ENCODE peak calls at places on chromosome 5, in eight cellular contexts. One of them, this sample, is unnamed.

GRCh38 chr5:83551826-83552225 is 80.3 kb downstream of the VCAN start:
- DNase-seq in HCT116: no peak
- DNase-seq in H1: no peak
- DNase-seq in A549: no peak
- DNase-seq in SK-N-SH: no peak
- DNase-seq in IMR-90: peak; percentile 92
- DNase-seq in HepG2: no peak
- DNase-seq in K562: no peak
- DNase-seq in this sample: no peak

GRCh38 chr5:103497782-103498181 is 64.8 kb downstream of the NUDT12 start:
- DNase-seq in HCT116: no peak
- DNase-seq in H1: no peak
- DNase-seq in A549: no peak
- DNase-seq in SK-N-SH: no peak
- DNase-seq in IMR-90: no peak
- DNase-seq in HepG2: no peak
- DNase-seq in K562: no peak
- DNase-seq in this sample: no peak

GRCh38 chr5:172150514-172151425 is 37.3 kb downstream of the STK10 start:
- DNase-seq in HCT116: no peak
- DNase-seq in H1: no peak
- DNase-seq in A549: no peak
- DNase-seq in SK-N-SH: no peak
- DNase-seq in IMR-90: peak; percentile 24
- DNase-seq in HepG2: no peak
- DNase-seq in K562: peak; percentile 54
- DNase-seq in this sample: no peak

GRCh38 chr5:128062172-128062746 is 21.3 kb upstream of the SLC12A2 start:
- DNase-seq in HCT116: no peak
- DNase-seq in H1: no peak
- DNase-seq in A549: no peak
- DNase-seq in SK-N-SH: no peak
- DNase-seq in IMR-90: peak; percentile 80
- DNase-seq in HepG2: no peak
- DNase-seq in K562: no peak
- DNase-seq in this sample: no peak

GRCh38 chr5:14365831-14366435 is 215.7 kb upstream of the OTULINL start:
- DNase-seq in HCT116: no peak
- DNase-seq in H1: no peak
- DNase-seq in A549: no peak
- DNase-seq in SK-N-SH: no peak
- DNase-seq in IMR-90: no peak
- DNase-seq in HepG2: no peak
- DNase-seq in K562: no peak
- DNase-seq in this sample: no peak

GRCh38 chr5:66596791-66597757 is 881 bp downstream of the MAST4 start:
- DNase-seq in HCT116: no peak
- DNase-seq in H1: no peak
- DNase-seq in A549: peak; percentile 23
- DNase-seq in SK-N-SH: peak; percentile 69
- DNase-seq in IMR-90: no peak
- DNase-seq in HepG2: no peak
- DNase-seq in K562: peak; percentile 2
- DNase-seq in this sample: no peak

GRCh38 chr5:14242871-14243383 is 99.8 kb downstream of the TRIO start:
- DNase-seq in HCT116: no peak
- DNase-seq in H1: no peak
- DNase-seq in A549: no peak
- DNase-seq in SK-N-SH: no peak
- DNase-seq in IMR-90: no peak
- DNase-seq in HepG2: no peak
- DNase-seq in K562: no peak
- DNase-seq in this sample: no peak

GRCh38 chr5:90170231-90170630 is 239.3 kb downstream of the CETN3 start:
- DNase-seq in HCT116: no peak
- DNase-seq in H1: no peak
- DNase-seq in A549: no peak
- DNase-seq in SK-N-SH: peak; percentile 37
- DNase-seq in IMR-90: no peak
- DNase-seq in HepG2: no peak
- DNase-seq in K562: no peak
- DNase-seq in this sample: no peak

GRCh38 chr5:153584131-153584530 is 93.7 kb downstream of the GRIA1 start:
- DNase-seq in HCT116: no peak
- DNase-seq in H1: no peak
- DNase-seq in A549: no peak
- DNase-seq in SK-N-SH: no peak
- DNase-seq in IMR-90: no peak
- DNase-seq in HepG2: no peak
- DNase-seq in K562: no peak
- DNase-seq in this sample: no peak

GRCh38 chr5:103414598-103414997 is 148.0 kb downstream of the NUDT12 start:
- DNase-seq in HCT116: no peak
- DNase-seq in H1: no peak
- DNase-seq in A549: no peak
- DNase-seq in SK-N-SH: no peak
- DNase-seq in IMR-90: no peak
- DNase-seq in HepG2: peak; percentile 16
- DNase-seq in K562: no peak
- DNase-seq in this sample: no peak

DNA sequence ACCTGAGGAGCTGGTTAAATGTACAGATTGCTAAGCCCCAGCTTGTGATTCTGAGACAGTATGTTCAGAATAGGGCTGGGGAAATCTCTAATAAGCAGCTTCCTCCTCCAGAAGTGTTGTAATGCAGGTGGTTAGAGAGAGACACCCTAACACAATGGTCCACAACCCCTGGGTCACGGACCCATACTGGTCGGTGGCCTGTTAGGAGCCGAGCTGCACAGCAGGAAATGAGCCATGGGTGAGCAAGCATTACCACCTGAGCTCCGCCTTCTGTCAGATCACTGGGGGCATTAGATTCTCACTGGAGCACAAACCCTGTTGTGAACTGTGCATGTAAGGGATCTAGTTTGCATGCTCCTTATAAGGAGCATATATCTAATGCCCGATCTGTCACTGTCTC is 61.8 kb downstream of the SLC36A1 start:
- DNase-seq in HCT116: no peak
- DNase-seq in H1: no peak
- DNase-seq in A549: no peak
- DNase-seq in SK-N-SH: no peak
- DNase-seq in IMR-90: no peak
- DNase-seq in HepG2: no peak
- DNase-seq in K562: no peak
- DNase-seq in this sample: no peak
- TF ChIP-seq RAD21 in HCT116: no peak
- TF ChIP-seq RAD21 in H1: no peak
- TF ChIP-seq RAD21 in A549: no peak
- TF ChIP-seq RAD21 in SK-N-SH: no peak
- TF ChIP-seq RAD21 in IMR-90: no peak
- TF ChIP-seq RAD21 in HepG2: no peak
- TF ChIP-seq RAD21 in K562: no peak
- TF ChIP-seq RAD21 in this sample: no peak

GRCh38 chr5:168295574-168296201 is 4.2 kb downstream of the WWC1 start:
- DNase-seq in HCT116: no peak
- DNase-seq in H1: peak; percentile 67
- DNase-seq in A549: peak; percentile 68
- DNase-seq in SK-N-SH: peak; percentile 41
- DNase-seq in IMR-90: peak; percentile 82
- DNase-seq in HepG2: no peak
- DNase-seq in K562: no peak
- DNase-seq in this sample: no peak

GRCh38 chr5:168292783-168293696 is 1.6 kb downstream of the WWC1 start:
- DNase-seq in HCT116: no peak
- DNase-seq in H1: no peak
- DNase-seq in A549: no peak
- DNase-seq in SK-N-SH: peak; percentile 40
- DNase-seq in IMR-90: no peak
- DNase-seq in HepG2: no peak
- DNase-seq in K562: no peak
- DNase-seq in this sample: no peak

GRCh38 chr5:168299372-168299771 is 7.9 kb downstream of the WWC1 start:
- DNase-seq in HCT116: no peak
- DNase-seq in H1: no peak
- DNase-seq in A549: no peak
- DNase-seq in SK-N-SH: no peak
- DNase-seq in IMR-90: no peak
- DNase-seq in HepG2: no peak
- DNase-seq in K562: no peak
- DNase-seq in this sample: no peak

GRCh38 chr5:168298949-168299348 is 7.5 kb downstream of the WWC1 start:
- DNase-seq in HCT116: no peak
- DNase-seq in H1: no peak
- DNase-seq in A549: no peak
- DNase-seq in SK-N-SH: no peak
- DNase-seq in IMR-90: no peak
- DNase-seq in HepG2: no peak
- DNase-seq in K562: no peak
- DNase-seq in this sample: no peak

DNA sequence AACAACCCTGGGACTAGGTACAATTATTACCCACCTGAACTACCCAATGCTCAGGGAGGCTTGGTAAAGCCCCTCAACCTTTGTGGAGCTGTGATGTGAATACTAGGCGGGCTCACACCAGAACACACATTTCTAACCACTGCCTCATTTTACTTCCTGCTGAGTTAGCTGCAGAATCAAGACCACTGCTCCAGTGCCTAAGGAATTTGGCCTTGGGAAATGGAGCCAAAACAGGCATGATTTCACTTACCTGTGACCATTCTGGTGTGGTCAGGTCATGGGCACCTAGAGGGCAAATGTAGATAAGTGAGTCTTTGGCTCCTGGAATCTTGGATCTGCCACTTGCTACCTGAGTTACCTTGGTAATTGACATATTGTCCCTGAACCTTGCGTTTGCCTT is 5.2 kb downstream of the WWC1 start:
- DNase-seq in HCT116: no peak
- DNase-seq in H1: no peak
- DNase-seq in A549: no peak
- DNase-seq in SK-N-SH: no peak
- DNase-seq in IMR-90: no peak
- DNase-seq in HepG2: no peak
- DNase-seq in K562: no peak
- DNase-seq in this sample: no peak
- TF ChIP-seq RAD21 in HCT116: no peak
- TF ChIP-seq RAD21 in H1: no peak
- TF ChIP-seq RAD21 in A549: no peak
- TF ChIP-seq RAD21 in SK-N-SH: no peak
- TF ChIP-seq RAD21 in IMR-90: no peak
- TF ChIP-seq RAD21 in HepG2: no peak
- TF ChIP-seq RAD21 in K562: no peak
- TF ChIP-seq RAD21 in this sample: no peak

GRCh38 chr5:135450328-135450727 is 1.8 kb downstream of the TIFAB start:
- DNase-seq in HCT116: no peak
- DNase-seq in H1: no peak
- DNase-seq in A549: no peak
- DNase-seq in SK-N-SH: no peak
- DNase-seq in IMR-90: no peak
- DNase-seq in HepG2: peak; percentile 18
- DNase-seq in K562: no peak
- DNase-seq in this sample: no peak
- TF ChIP-seq RAD21 in HCT116: no peak
- TF ChIP-seq RAD21 in H1: no peak
- TF ChIP-seq RAD21 in A549: no peak
- TF ChIP-seq RAD21 in SK-N-SH: no peak
- TF ChIP-seq RAD21 in IMR-90: no peak
- TF ChIP-seq RAD21 in HepG2: no peak
- TF ChIP-seq RAD21 in K562: no peak
- TF ChIP-seq RAD21 in this sample: no peak

DNA sequence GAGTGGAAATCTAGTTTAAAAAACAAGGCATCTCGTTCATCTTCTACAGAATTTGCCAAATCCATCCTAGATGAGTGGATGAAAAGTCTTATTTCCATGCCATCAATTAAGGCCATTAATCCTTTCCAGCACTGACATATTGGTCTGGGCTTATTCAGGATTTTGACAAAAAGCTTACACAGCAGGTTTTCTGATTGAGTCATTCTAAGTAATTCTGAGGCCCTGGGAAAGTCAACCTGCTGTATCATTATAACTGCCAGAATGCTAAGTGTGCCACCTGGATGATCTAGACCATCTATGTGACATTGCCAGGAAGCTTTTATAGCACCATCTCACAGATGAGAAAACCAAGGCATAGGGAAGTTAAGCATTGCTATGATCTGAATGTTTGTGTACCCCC is 132.1 kb upstream of the MAP3K1 start:
- DNase-seq in HCT116: no peak
- DNase-seq in H1: no peak
- DNase-seq in A549: no peak
- DNase-seq in SK-N-SH: no peak
- DNase-seq in IMR-90: no peak
- DNase-seq in HepG2: no peak
- DNase-seq in K562: no peak
- DNase-seq in this sample: no peak
- TF ChIP-seq RAD21 in HCT116: no peak
- TF ChIP-seq RAD21 in H1: no peak
- TF ChIP-seq RAD21 in A549: no peak
- TF ChIP-seq RAD21 in SK-N-SH: no peak
- TF ChIP-seq RAD21 in IMR-90: no peak
- TF ChIP-seq RAD21 in HepG2: no peak
- TF ChIP-seq RAD21 in K562: no peak
- TF ChIP-seq RAD21 in this sample: no peak

GRCh38 chr5:40041452-40041851 is 616.7 kb upstream of the DAB2 start:
- DNase-seq in HCT116: no peak
- DNase-seq in H1: no peak
- DNase-seq in A549: no peak
- DNase-seq in SK-N-SH: no peak
- DNase-seq in IMR-90: no peak
- DNase-seq in HepG2: no peak
- DNase-seq in K562: no peak
- DNase-seq in this sample: no peak
- TF ChIP-seq RAD21 in HCT116: no peak
- TF ChIP-seq RAD21 in H1: no peak
- TF ChIP-seq RAD21 in A549: no peak
- TF ChIP-seq RAD21 in SK-N-SH: no peak
- TF ChIP-seq RAD21 in IMR-90: no peak
- TF ChIP-seq RAD21 in HepG2: no peak
- TF ChIP-seq RAD21 in K562: no peak
- TF ChIP-seq RAD21 in this sample: no peak

DNA sequence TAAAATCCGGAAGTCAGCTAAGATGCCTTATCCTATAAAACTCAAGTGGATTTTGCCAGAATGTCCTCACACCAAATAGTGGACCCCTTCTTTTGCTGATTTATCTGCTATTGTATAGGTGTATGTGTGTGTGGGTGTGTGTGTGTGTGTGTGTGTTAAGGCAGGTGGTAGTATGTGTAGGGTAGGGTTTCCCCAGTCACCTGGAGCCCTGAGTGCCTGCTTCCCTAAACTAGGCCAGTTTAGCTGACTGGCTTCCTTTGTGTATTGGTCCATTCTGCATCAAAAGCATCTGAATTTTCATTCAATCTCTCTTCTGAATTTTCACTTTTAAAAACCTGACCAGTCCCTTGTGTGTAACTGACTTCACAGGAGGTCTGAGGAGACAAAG is 42.2 kb upstream of the LCP2 start:
- DNase-seq in HCT116: no peak
- DNase-seq in H1: no peak
- DNase-seq in A549: no peak
- DNase-seq in SK-N-SH: no peak
- DNase-seq in IMR-90: no peak
- DNase-seq in HepG2: no peak
- DNase-seq in K562: no peak
- DNase-seq in this sample: no peak
- TF ChIP-seq RAD21 in HCT116: no peak
- TF ChIP-seq RAD21 in H1: no peak
- TF ChIP-seq RAD21 in A549: no peak
- TF ChIP-seq RAD21 in SK-N-SH: no peak
- TF ChIP-seq RAD21 in IMR-90: no peak
- TF ChIP-seq RAD21 in HepG2: no peak
- TF ChIP-seq RAD21 in K562: no peak
- TF ChIP-seq RAD21 in this sample: no peak

GRCh38 chr5:76547242-76547890 is 75.8 kb downstream of the F2RL2 start:
- DNase-seq in HCT116: no peak
- DNase-seq in H1: no peak
- DNase-seq in A549: no peak
- DNase-seq in SK-N-SH: no peak
- DNase-seq in IMR-90: no peak
- DNase-seq in HepG2: no peak
- DNase-seq in K562: no peak
- DNase-seq in this sample: peak; percentile 88
- TF ChIP-seq RAD21 in HCT116: no peak
- TF ChIP-seq RAD21 in H1: no peak
- TF ChIP-seq RAD21 in A549: no peak
- TF ChIP-seq RAD21 in SK-N-SH: no peak
- TF ChIP-seq RAD21 in IMR-90: no peak
- TF ChIP-seq RAD21 in HepG2: no peak
- TF ChIP-seq RAD21 in K562: no peak
- TF ChIP-seq RAD21 in this sample: no peak

This sample was measured in GM12878.